ENCODE peak calls at places on chromosomes 12 and 14, in seven cellular contexts. N is GM20000; F is hepatocyte; Y is astrocyte of the cerebellum; Q is CD4-positive, alpha-beta T cell; P is HFFc6; U is HepG2. S is an unnamed sample.

GRCh38 chr12:50110127-50110761 is 1.8 kb upstream of the COX14 start:
- DNase-seq in Q (no peak), N (peak; percentile 69), F (peak; percentile 76), Y (no peak), P (no peak), U (peak; percentile 86), S (no peak)

GRCh38 chr14:86654558-86655184 is 1124.7 kb downstream of the FLRT2 start:
- DNase-seq in F (peak; percentile 66), U (peak; percentile 34), N (no peak), Q (peak; percentile 3), P (peak; percentile 16), Y (peak; percentile 6), S (peak; percentile 27)

GRCh38 chr12:88391556-88391955 is 188.7 kb downstream of the KITLG start:
- DNase-seq in Y (peak; percentile 77), P (peak; percentile 82), Q (no peak), N (peak; percentile 44), F (peak; percentile 8), U (no peak), S (peak; percentile 94)

GRCh38 chr14:22973217-22974032 is 8.9 kb downstream of the AJUBA start:
- DNase-seq in F (peak; percentile 74), U (peak; percentile 82), Q (no peak), N (peak; percentile 62), Y (peak; percentile 58), P (peak; percentile 72), S (peak; percentile 79)

GRCh38 chr14:102338724-102339123 is 19.2 kb downstream of the ZNF839 start:
- DNase-seq in F (no peak), N (no peak), U (no peak), P (no peak), Y (no peak), Q (no peak), S (no peak)

GRCh38 chr14:93029911-93030555 is 85.7 kb downstream of the ITPK1 start:
- DNase-seq in N (no peak), Y (no peak), P (no peak), Q (no peak), F (no peak), U (no peak), S (no peak)

GRCh38 chr12:14714437-14714836 is 18.0 kb upstream of the GUCY2C start:
- DNase-seq in Q (no peak), F (no peak), U (no peak), P (no peak), N (no peak), Y (no peak), S (no peak)

GRCh38 chr14:39417014-39417413 is 15.2 kb downstream of the FBXO33 start:
- DNase-seq in Q (no peak), Y (no peak), F (no peak), N (no peak), U (peak; percentile 60), P (peak; percentile 13), S (peak; percentile 57)

GRCh38 chr14:105881021-105881930 is 354.9 kb downstream of the TMEM121 start:
- DNase-seq in P (no peak), F (no peak), N (no peak), U (no peak), Q (no peak), Y (no peak), S (no peak)

GRCh38 chr14:101604935-101605767 is 43.9 kb downstream of the DIO3 start:
- DNase-seq in Y (no peak), F (no peak), P (no peak), N (no peak), Q (no peak), U (no peak), S (no peak)

GRCh38 chr12:109147954-109148353 is 31.6 kb downstream of the ACACB start:
- DNase-seq in Y (no peak), N (no peak), F (peak; percentile 18), P (no peak), Q (no peak), U (no peak), S (peak; percentile 93)

GRCh38 chr12:57395121-57395520 is 35.7 kb downstream of the R3HDM2 start:
- DNase-seq in P (no peak), N (no peak), F (no peak), Y (no peak), U (no peak), Q (no peak), S (no peak)

GRCh38 chr14:63039800-63040380 is 5.4 kb downstream of the KCNH5 start:
- DNase-seq in F (peak; percentile 81), P (peak; percentile 50), N (no peak), U (peak; percentile 31), Y (peak; percentile 29), Q (no peak), S (peak; percentile 73)

GRCh38 chr14:75513911-75514672 is 8.2 kb upstream of the BATF start:
- DNase-seq in Y (no peak), F (no peak), U (no peak), P (no peak), Q (no peak), N (no peak), S (no peak)

GRCh38 chr14:105257464-105257863 is 9.1 kb downstream of the BTBD6 start:
- DNase-seq in U (no peak), Q (peak; percentile 19), F (no peak), N (no peak), P (no peak), Y (no peak), S (no peak)

GRCh38 chr14:105056303-105056831 is 8.9 kb downstream of the GPR132 start:
- DNase-seq in Q (no peak), F (peak; percentile 3), Y (no peak), N (no peak), U (no peak), P (no peak), S (no peak)

GRCh38 chr12:28602760-28603638 is 412.7 kb downstream of the CCDC91 start:
- DNase-seq in F (no peak), N (no peak), Q (no peak), U (no peak), Y (no peak), P (no peak), S (no peak)

GRCh38 chr14:77026166-77026929 is 2.2 kb downstream of the IRF2BPL start:
- DNase-seq in Y (no peak), P (no peak), N (peak; percentile 49), U (no peak), Q (no peak), F (peak; percentile 60), S (peak; percentile 62)

GRCh38 chr12:80064269-80064668 is 35.1 kb upstream of the OTOGL start:
- DNase-seq in Y (no peak), F (no peak), U (no peak), Q (no peak), N (no peak), P (peak; percentile 13), S (no peak)

GRCh38 chr12:97288526-97288925 is 174.1 kb upstream of the RMST start:
- DNase-seq in U (no peak), Y (no peak), F (no peak), Q (no peak), P (no peak), N (no peak), S (no peak)

DNA sequence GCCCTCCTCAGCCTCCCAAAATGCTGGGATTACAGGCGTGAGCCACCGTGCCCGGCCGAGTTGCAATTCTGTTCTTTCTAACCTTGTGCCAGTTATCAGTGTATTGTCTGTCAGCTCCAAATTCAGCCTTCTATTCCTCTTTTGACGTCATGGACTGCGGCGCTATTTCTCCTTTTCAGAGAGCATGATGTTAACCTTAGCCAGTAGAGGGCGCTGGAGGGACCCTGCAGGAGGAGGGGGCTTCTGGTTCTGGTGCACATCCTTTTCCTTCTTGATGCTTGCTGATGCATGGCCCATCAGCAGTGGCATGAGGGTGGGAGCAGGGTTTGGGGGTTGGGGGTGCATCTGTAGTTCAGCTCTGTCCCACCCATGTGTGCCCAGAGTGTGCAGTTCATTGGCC is 179.3 kb upstream of the RMST start:
- DNase-seq in Q (no peak), Y (no peak), F (no peak), U (no peak), P (no peak), N (no peak), S (no peak)
- TF ChIP-seq CTCF in Q (no peak), Y (no peak), F (peak; percentile 11), U (peak; percentile 45), P (no peak), N (peak; percentile 48), S (no peak)

DNA sequence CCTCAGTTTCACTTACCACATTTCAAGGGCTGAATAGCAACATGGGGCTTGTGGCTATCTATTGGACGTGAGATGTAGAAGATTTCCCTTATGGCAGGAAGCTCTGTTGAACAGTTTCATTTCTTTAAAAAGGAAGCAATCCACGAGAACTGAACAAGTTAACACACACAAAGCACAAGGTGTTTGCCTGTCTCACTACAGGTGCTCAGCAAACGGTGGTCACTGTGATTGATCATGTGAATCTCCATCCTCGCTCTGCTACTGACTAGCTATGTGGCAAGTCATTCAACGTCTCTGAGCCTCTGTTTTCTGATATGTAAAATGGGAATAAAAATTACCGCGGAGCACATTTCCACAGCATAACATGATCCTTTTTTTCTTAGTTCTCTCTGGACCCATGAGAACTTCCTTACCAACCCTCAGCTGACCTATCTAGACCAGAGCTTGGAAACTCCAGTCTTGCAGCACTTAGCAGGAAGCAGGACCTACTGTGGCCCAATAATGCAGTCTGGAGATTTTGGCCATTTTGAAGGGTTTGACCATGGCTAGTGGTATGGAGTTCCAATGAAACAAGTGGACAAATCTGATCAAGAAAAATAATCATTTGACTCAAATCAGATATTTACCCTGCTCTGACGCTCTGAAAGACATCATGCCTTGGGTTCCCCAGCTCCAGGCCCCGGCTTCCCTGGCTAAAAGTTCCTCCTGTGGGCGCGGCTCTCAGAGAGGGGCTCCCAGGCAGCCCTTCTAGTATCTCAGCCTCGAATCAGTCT is 278.8 kb downstream of the ZFP36L1 start:
- DNase-seq in P (no peak), F (no peak), U (no peak), Q (no peak), Y (no peak), N (peak; percentile 60), S (no peak)
- TF ChIP-seq CTCF in P (no peak), F (no peak), U (no peak), Q (no peak), Y (no peak), N (no peak), S (no peak)

DNA sequence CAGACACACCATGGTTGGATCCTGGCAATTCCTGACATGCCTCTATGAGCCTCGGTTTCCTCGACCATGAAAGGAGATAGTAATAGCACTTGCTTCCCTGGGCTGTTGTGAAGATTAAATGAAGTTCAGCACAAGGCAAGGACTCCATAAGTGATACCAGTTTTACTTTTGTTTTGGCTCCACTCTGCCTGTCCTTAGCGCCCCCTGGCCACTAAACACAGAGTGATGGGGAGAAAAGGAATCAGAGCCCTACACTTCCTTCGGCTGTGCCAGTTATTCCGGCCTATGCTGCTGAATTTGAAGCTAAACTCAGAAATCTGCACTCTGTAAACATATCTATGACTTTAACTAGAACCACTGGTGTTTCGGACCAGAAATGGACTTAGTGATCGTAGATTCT is 173.8 kb downstream of the C12orf75 start:
- DNase-seq in P (no peak), U (no peak), N (peak; percentile 21), Y (no peak), Q (no peak), F (no peak), S (no peak)
- TF ChIP-seq CTCF in P (peak; percentile 30), U (no peak), N (peak; percentile 2), Y (no peak), Q (no peak), F (no peak), S (peak; percentile 16)

GRCh38 chr14:80865565-80865964 is 76.0 kb downstream of the CEP128 start:
- DNase-seq in N (no peak), F (no peak), Y (no peak), Q (no peak), U (no peak), P (no peak), S (no peak)

GRCh38 chr14:80867091-80867490 is 74.4 kb downstream of the CEP128 start:
- DNase-seq in F (no peak), Q (no peak), Y (no peak), P (peak; percentile 35), N (no peak), U (no peak), S (no peak)

GRCh38 chr14:80867798-80868197 is 73.7 kb downstream of the CEP128 start:
- DNase-seq in P (no peak), N (no peak), F (no peak), Y (no peak), Q (no peak), U (no peak), S (no peak)

GRCh38 chr14:80862983-80863382 is 78.6 kb downstream of the CEP128 start:
- DNase-seq in P (no peak), F (no peak), N (no peak), Y (no peak), Q (no peak), U (no peak), S (peak; percentile 16)
- TF ChIP-seq CTCF in P (peak; percentile 73), F (peak; percentile 44), N (no peak), Y (no peak), Q (no peak), U (no peak), S (peak; percentile 25)